ENCODE peak calls at places on chromosomes 5 and 9, in ten cellular contexts. G is HFFc6, Q is nephron progenitor cell, J is IMR-90, U is OCI-LY7, O is iris pigment epithelial cell, S is HL-60, Z is tibial nerve, H is epithelial cell of esophagus, Y is kidney tubule cell. F is an unnamed sample.

GRCh38 chr9:101631892-101632291 is 37.1 kb upstream of the PPP3R2 start:
- DNase-seq in S (no peak), Y (no peak), H (no peak), U (no peak), Q (no peak), J (no peak), O (no peak), Z (no peak), G (no peak), F (no peak)

GRCh38 chr9:136566899-136567298 is 21.1 kb upstream of the NOTCH1 start:
- DNase-seq in U (no peak), S (no peak), H (no peak), J (no peak), Z (peak; percentile 66), Q (peak; percentile 11), O (no peak), Y (no peak), G (no peak), F (no peak)

GRCh38 chr9:135074354-135075233 is 12.9 kb upstream of the OLFM1 start:
- DNase-seq in G (no peak), Q (no peak), U (no peak), H (no peak), Z (no peak), J (no peak), O (no peak), Y (no peak), S (no peak), F (no peak)

GRCh38 chr5:79318935-79319614 is 83.1 kb downstream of the JMY start:
- DNase-seq in O (peak; percentile 94), S (no peak), Z (no peak), Q (no peak), J (peak; percentile 99), U (no peak), H (peak; percentile 87), Y (peak; percentile 82), G (peak; percentile 75), F (no peak)

GRCh38 chr5:154402611-154403010 is 43.2 kb upstream of the SAP30L start:
- DNase-seq in H (no peak), Z (no peak), J (no peak), S (no peak), U (no peak), Q (no peak), Y (no peak), O (no peak), G (no peak), F (no peak)

GRCh38 chr5:72661405-72661804 is 154.2 kb upstream of the ZNF366 start:
- DNase-seq in U (no peak), Q (no peak), Z (no peak), H (peak; percentile 62), G (no peak), O (peak; percentile 44), S (no peak), J (peak; percentile 80), Y (peak; percentile 80), F (no peak)

GRCh38 chr5:72860499-72860898 is 44.0 kb downstream of the TNPO1 start:
- DNase-seq in S (no peak), U (no peak), G (peak; percentile 38), O (peak; percentile 79), Z (no peak), J (peak; percentile 76), H (peak; percentile 23), Q (no peak), Y (no peak), F (no peak)

GRCh38 chr5:144125163-144125726 is 45.2 kb downstream of the YIPF5 start:
- DNase-seq in O (peak; percentile 91), S (no peak), H (peak; percentile 58), G (peak; percentile 22), Y (no peak), J (peak; percentile 25), U (no peak), Q (no peak), Z (no peak), F (no peak)

GRCh38 chr9:22240619-22241018 is 206.0 kb upstream of the DMRTA1 start:
- DNase-seq in Y (peak; percentile 72), Q (no peak), Z (no peak), G (peak; percentile 11), S (no peak), O (peak; percentile 77), U (peak; percentile 60), H (peak; percentile 49), J (peak; percentile 73), F (no peak)

GRCh38 chr5:135433626-135434426 is 13.3 kb downstream of the DCANP1 start:
- DNase-seq in Q (no peak), O (peak; percentile 33), Z (no peak), S (no peak), J (peak; percentile 56), H (peak; percentile 11), U (no peak), G (peak; percentile 47), Y (no peak), F (peak; percentile 48)

GRCh38 chr5:32508806-32509805 is 64.6 kb upstream of the ZFR start:
- DNase-seq in Y (no peak), Z (no peak), U (no peak), S (peak; percentile 84), G (peak; percentile 68), J (no peak), Q (no peak), H (peak; percentile 78), O (no peak), F (no peak)

GRCh38 chr5:44506561-44506960 is 117.3 kb upstream of the FGF10 start:
- DNase-seq in S (no peak), Q (no peak), Y (no peak), O (no peak), H (no peak), J (no peak), U (no peak), Z (no peak), G (no peak), F (no peak)

GRCh38 chr5:2110137-2110933 is 227.6 kb upstream of the IRX4 start:
- DNase-seq in Q (no peak), G (no peak), H (no peak), Y (no peak), S (no peak), U (no peak), J (no peak), Z (no peak), O (no peak), F (no peak)

GRCh38 chr5:150580917-150581316 is 59.5 kb upstream of the SYNPO start:
- DNase-seq in J (no peak), Y (no peak), O (no peak), Z (no peak), H (no peak), Q (no peak), G (no peak), U (no peak), S (no peak), F (no peak)

GRCh38 chr9:105445203-105445881 is 2.5 kb upstream of the FSD1L start:
- DNase-seq in G (no peak), Q (no peak), H (no peak), Z (no peak), S (no peak), U (no peak), J (peak; percentile 35), O (no peak), Y (no peak), F (no peak)

GRCh38 chr5:167511-167910 is 23.8 kb upstream of the LRRC14B start:
- DNase-seq in G (no peak), J (peak; percentile 14), Q (no peak), U (no peak), Z (no peak), S (no peak), Y (no peak), H (no peak), O (no peak), F (no peak)

GRCh38 chr5:81313278-81313677 is 11.9 kb downstream of the ZCCHC9 start:
- DNase-seq in Y (no peak), Q (no peak), J (no peak), S (no peak), H (no peak), G (no peak), O (no peak), Z (no peak), U (no peak), F (no peak)

GRCh38 chr5:68285857-68286611 is 70.5 kb downstream of the PIK3R1 start:
- DNase-seq in O (peak; percentile 68), Y (peak; percentile 67), H (peak; percentile 57), J (peak; percentile 65), Z (peak; percentile 43), G (peak; percentile 71), U (peak; percentile 73), Q (no peak), S (no peak), F (peak; percentile 74)

GRCh38 chr9:129496187-129497063 is 124.5 kb downstream of the C9orf50 start:
- DNase-seq in O (peak; percentile 97), J (peak; percentile 91), G (peak; percentile 85), H (peak; percentile 90), Q (peak; percentile 96), Y (peak; percentile 95), S (peak; percentile 68), U (peak; percentile 21), Z (peak; percentile 95), F (peak; percentile 81)

GRCh38 chr5:80975065-80975464 is 14.9 kb downstream of the RASGRF2 start:
- DNase-seq in G (no peak), Q (no peak), O (peak; percentile 24), H (no peak), Z (no peak), U (no peak), J (peak; percentile 57), S (no peak), Y (peak; percentile 22), F (no peak)

GRCh38 chr5:39451293-39451692 is 26.5 kb upstream of the DAB2 start:
- DNase-seq in S (no peak), Z (no peak), G (no peak), J (no peak), U (no peak), O (no peak), Y (no peak), H (no peak), Q (no peak), F (no peak)

GRCh38 chr9:82333671-82334070 is 345.1 kb downstream of the SPATA31D1 start:
- DNase-seq in G (no peak), S (no peak), U (no peak), Q (no peak), J (peak; percentile 35), Y (peak; percentile 58), H (peak; percentile 71), O (no peak), Z (no peak), F (no peak)